ENCODE peak calls at places on chromosomes 1 and 21, in four cellular contexts. One of them, this sample, is unnamed.

GRCh38 chr21:15788847-15789548 is 59.2 kb downstream of the USP25 start:
- DNase-seq in GM23338: no peak
- DNase-seq in GM23248: peak
- DNase-seq in A673: peak
- DNase-seq in this sample: no peak

GRCh38 chr1:91885716-91886506 is at the start of gene TGFBR3:
- DNase-seq in GM23338: peak
- DNase-seq in GM23248: peak
- DNase-seq in A673: peak
- DNase-seq in this sample: peak

GRCh38 chr1:56291374-56291841 is 288.0 kb downstream of the PLPP3 start:
- DNase-seq in GM23338: peak
- DNase-seq in GM23248: peak
- DNase-seq in A673: no peak
- DNase-seq in this sample: no peak

GRCh38 chr1:29213055-29213454 is 17.7 kb downstream of the MECR start:
- DNase-seq in GM23338: no peak
- DNase-seq in GM23248: no peak
- DNase-seq in A673: no peak
- DNase-seq in this sample: no peak

GRCh38 chr1:40895601-40896000 is 33.4 kb upstream of the CITED4 start:
- DNase-seq in GM23338: no peak
- DNase-seq in GM23248: no peak
- DNase-seq in A673: no peak
- DNase-seq in this sample: no peak

GRCh38 chr1:190453550-190453949 is 24.1 kb downstream of the BRINP3 start:
- DNase-seq in GM23338: no peak
- DNase-seq in GM23248: peak
- DNase-seq in A673: peak
- DNase-seq in this sample: no peak

GRCh38 chr1:216785211-216785610 is 62.0 kb upstream of the ESRRG start:
- DNase-seq in GM23338: no peak
- DNase-seq in GM23248: no peak
- DNase-seq in A673: no peak
- DNase-seq in this sample: no peak

GRCh38 chr1:117567435-117567834 is 38.4 kb upstream of the TENT5C start:
- DNase-seq in GM23338: no peak
- DNase-seq in GM23248: no peak
- DNase-seq in A673: no peak
- DNase-seq in this sample: no peak

GRCh38 chr1:159008744-159009188 is 941 bp upstream of the IFI16 start:
- DNase-seq in GM23338: no peak
- DNase-seq in GM23248: no peak
- DNase-seq in A673: no peak
- DNase-seq in this sample: no peak

GRCh38 chr1:115067460-115067859 is 21.8 kb downstream of the TSPAN2 start:
- DNase-seq in GM23338: no peak
- DNase-seq in GM23248: peak
- DNase-seq in A673: no peak
- DNase-seq in this sample: no peak

GRCh38 chr1:203450541-203451149 is 25.0 kb upstream of the PRELP start:
- DNase-seq in GM23338: peak
- DNase-seq in GM23248: no peak
- DNase-seq in A673: no peak
- DNase-seq in this sample: no peak

DNA sequence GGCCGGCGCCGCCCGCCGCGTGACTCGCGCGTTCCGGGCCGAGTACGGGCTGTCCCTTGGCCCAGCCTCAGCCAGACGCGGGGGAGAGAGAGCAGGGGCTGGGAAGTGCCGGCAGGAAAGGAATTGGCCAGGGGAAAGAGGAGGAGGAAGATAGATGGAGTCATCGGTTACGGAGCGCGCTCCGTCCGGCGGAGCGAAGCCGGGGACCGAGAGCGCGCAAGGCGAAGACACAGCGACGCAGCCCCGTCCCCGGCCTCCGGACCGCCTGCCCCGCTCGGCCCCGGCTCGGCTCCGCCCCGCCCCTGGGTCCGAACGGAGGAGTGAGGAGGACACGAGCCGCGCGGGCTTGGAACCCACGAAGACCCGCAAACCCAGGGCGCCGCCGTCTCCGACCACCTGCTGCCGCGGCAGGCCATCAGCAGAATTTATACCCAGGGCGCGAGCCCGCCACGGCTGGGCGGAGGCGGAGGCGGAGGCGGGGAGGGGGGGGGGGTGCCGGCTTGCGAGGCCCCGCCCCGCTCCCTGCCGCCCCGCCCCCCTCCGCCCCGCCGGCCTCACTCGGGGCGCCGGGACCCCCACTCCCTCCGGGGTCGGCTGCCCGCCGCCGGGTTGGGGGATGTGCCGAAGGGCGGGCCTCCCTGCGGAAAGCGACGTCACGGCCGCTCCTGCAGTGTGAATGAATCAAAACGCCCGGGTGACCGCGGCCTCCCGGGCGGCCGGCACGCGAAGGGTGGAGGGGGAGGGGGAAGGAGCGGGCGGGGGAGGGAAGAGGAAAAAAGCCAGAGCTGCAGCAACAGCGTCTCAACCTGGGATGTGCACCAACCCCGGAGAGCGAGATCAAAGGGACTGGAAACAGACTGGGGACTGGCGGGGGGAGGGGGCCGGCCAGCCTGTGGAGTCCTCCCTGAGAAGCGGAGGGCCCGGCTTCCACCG is at the start of gene LHX4:
- DNase-seq in GM23338: peak
- DNase-seq in GM23248: peak
- DNase-seq in A673: peak
- DNase-seq in this sample: peak
- TF ChIP-seq EZH2 in GM23338: no peak
- TF ChIP-seq EZH2 in GM23248: no peak
- TF ChIP-seq EZH2 in A673: peak
- TF ChIP-seq EZH2 in this sample: peak

GRCh38 chr1:218284377-218284916 is 646 bp upstream of the RRP15 start:
- DNase-seq in GM23338: peak
- DNase-seq in GM23248: peak
- DNase-seq in A673: no peak
- DNase-seq in this sample: no peak
- TF ChIP-seq EZH2 in GM23338: no peak
- TF ChIP-seq EZH2 in GM23248: no peak
- TF ChIP-seq EZH2 in A673: no peak
- TF ChIP-seq EZH2 in this sample: no peak

DNA sequence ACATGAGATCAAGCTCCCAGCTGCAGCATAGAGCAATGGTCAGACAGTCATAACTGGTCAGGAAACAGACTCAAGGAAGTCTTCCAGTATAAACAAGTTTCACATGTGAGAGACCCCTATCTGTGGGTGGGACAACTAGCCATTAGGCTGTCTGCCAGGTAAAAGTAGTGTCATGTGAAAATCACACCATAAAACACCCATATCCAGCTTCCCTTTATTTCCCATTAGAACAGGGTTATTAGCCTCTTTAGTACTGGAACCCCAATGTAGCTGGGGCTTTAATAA is 426.7 kb downstream of the KCNT2 start:
- DNase-seq in GM23338: no peak
- DNase-seq in GM23248: no peak
- DNase-seq in A673: no peak
- DNase-seq in this sample: no peak
- TF ChIP-seq EZH2 in GM23338: no peak
- TF ChIP-seq EZH2 in GM23248: no peak
- TF ChIP-seq EZH2 in A673: no peak
- TF ChIP-seq EZH2 in this sample: no peak

GRCh38 chr1:160400284-160400645 is at the start of gene VANGL2:
- DNase-seq in GM23338: peak
- DNase-seq in GM23248: peak
- DNase-seq in A673: peak
- DNase-seq in this sample: peak

GRCh38 chr1:160401487-160401805 is 1.1 kb downstream of the VANGL2 start:
- DNase-seq in GM23338: no peak
- DNase-seq in GM23248: no peak
- DNase-seq in A673: no peak
- DNase-seq in this sample: no peak

GRCh38 chr1:160401972-160402795 is 1.8 kb downstream of the VANGL2 start:
- DNase-seq in GM23338: no peak
- DNase-seq in GM23248: no peak
- DNase-seq in A673: no peak
- DNase-seq in this sample: peak

GRCh38 chr1:160399544-160400283 is 650 bp upstream of the VANGL2 start:
- DNase-seq in GM23338: peak
- DNase-seq in GM23248: no peak
- DNase-seq in A673: no peak
- DNase-seq in this sample: no peak

GRCh38 chr1:160400646-160401486 is 502 bp downstream of the VANGL2 start:
- DNase-seq in GM23338: peak
- DNase-seq in GM23248: no peak
- DNase-seq in A673: peak
- DNase-seq in this sample: peak
- TF ChIP-seq EZH2 in GM23338: no peak
- TF ChIP-seq EZH2 in GM23248: no peak
- TF ChIP-seq EZH2 in A673: no peak
- TF ChIP-seq EZH2 in this sample: no peak

DNA sequence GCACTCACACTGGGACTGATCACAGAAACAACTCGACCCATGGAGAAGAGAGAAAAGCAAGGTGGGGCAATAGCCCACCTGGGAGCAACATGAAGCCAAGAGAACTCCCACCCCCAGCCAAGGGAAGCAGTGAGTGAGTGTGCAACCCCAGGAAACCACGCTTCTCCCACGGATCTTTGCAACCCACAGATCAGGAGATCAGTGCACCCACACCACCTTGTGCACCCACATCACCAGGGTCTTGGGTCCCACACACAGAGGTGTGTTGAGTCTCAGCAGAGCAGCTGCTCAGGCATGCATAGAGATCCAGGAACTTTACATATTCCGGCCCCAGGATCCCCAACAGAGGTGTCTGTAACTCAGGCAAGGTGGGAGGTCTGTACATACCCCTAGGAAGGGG is 17.2 kb upstream of the PRDX6 start:
- DNase-seq in GM23338: no peak
- DNase-seq in GM23248: no peak
- DNase-seq in A673: no peak
- DNase-seq in this sample: no peak
- TF ChIP-seq EZH2 in GM23338: no peak
- TF ChIP-seq EZH2 in GM23248: no peak
- TF ChIP-seq EZH2 in A673: no peak
- TF ChIP-seq EZH2 in this sample: no peak

DNA sequence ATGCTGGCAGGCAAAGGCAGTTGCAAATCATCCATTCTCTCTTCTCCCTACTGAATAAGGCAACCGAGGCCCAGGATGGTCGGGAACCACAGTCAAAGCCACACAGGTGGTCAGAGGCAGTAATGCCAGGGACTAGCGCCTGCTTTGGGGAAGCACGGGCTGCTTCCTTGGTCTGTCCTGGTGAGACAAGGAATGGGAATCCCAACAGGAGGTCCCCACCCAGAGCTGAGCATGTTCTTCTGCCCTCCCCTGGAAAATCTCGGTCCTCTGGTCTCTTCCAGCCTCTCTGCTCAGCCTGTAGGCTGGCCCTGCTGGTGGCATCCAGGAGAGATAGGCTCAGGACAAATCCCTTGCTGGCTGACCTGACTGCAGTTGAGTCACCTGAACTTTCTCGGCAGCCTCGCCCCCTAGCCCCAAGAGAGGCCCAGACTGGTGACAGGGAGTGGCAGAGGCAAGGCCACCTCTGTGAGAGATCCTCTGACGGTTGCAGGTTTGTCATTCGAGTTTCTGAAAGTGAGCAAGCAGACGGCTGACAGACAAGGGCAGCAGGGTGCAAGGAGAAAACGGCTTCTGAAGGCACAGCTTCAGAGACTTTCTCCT is 5.8 kb downstream of the OLIG1 start:
- DNase-seq in GM23338: peak
- DNase-seq in GM23248: no peak
- DNase-seq in A673: no peak
- DNase-seq in this sample: peak
- TF ChIP-seq EZH2 in GM23338: no peak
- TF ChIP-seq EZH2 in GM23248: no peak
- TF ChIP-seq EZH2 in A673: no peak
- TF ChIP-seq EZH2 in this sample: no peak

GRCh38 chr1:37628026-37628556 is 6.6 kb downstream of the RSPO1 start:
- DNase-seq in GM23338: no peak
- DNase-seq in GM23248: no peak
- DNase-seq in A673: no peak
- DNase-seq in this sample: no peak

GRCh38 chr1:37631039-37631428 is 3.7 kb downstream of the RSPO1 start:
- DNase-seq in GM23338: no peak
- DNase-seq in GM23248: no peak
- DNase-seq in A673: no peak
- DNase-seq in this sample: no peak

GRCh38 chr1:37629008-37629407 is 5.7 kb downstream of the RSPO1 start:
- DNase-seq in GM23338: no peak
- DNase-seq in GM23248: no peak
- DNase-seq in A673: no peak
- DNase-seq in this sample: no peak

GRCh38 chr1:37629726-37630425 is 4.8 kb downstream of the RSPO1 start:
- DNase-seq in GM23338: no peak
- DNase-seq in GM23248: no peak
- DNase-seq in A673: no peak
- DNase-seq in this sample: no peak

GRCh38 chr1:37630426-37631038 is 4.2 kb downstream of the RSPO1 start:
- DNase-seq in GM23338: no peak
- DNase-seq in GM23248: no peak
- DNase-seq in A673: no peak
- DNase-seq in this sample: no peak
- TF ChIP-seq EZH2 in GM23338: no peak
- TF ChIP-seq EZH2 in GM23248: no peak
- TF ChIP-seq EZH2 in A673: no peak
- TF ChIP-seq EZH2 in this sample: no peak

DNA sequence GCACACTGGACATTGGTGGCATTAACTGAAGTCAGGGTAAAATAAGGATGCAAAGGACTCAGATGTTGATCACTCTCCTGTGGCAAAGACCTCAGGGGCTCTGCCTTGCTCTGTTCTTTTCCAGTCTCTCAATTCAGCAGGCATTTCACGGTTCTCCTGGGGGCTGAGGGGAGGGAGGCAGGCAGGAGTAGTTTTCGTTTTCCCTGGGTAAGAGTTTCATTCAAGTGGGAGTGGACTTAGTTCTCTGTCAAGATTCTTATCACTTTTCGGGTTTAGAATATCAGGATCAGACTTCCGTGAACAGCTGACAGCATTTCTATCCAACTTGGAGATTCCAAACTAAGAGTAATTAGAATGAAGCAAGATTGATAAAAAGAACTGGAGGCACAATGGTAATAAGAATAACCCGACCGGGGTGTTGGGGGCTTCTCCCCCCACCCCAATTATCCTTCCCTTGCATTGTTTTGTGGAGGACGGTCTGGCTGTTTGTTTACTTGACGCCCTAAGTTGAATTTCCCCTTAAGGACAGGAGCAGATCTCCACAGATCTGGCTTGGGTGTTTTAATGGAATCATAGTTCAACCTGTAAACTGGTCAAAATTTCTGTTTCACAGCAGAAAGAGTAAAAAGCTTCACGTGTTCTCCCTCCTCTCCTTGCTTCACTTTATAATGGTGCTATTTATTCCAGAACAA is 2.4 kb upstream of the ATF3 start:
- DNase-seq in GM23338: no peak
- DNase-seq in GM23248: peak
- DNase-seq in A673: peak
- DNase-seq in this sample: no peak
- TF ChIP-seq EZH2 in GM23338: no peak
- TF ChIP-seq EZH2 in GM23248: peak
- TF ChIP-seq EZH2 in A673: no peak
- TF ChIP-seq EZH2 in this sample: peak